ENCODE peak calls at places on chromosomes 4 and X, in nine cellular contexts. P is uterus; L is CD4-positive, alpha-beta T cell; E is tibial nerve; U is dorsolateral prefrontal cortex; A is sigmoid colon; N is testis; V is neuronal stem cell; H is body of pancreas. G is an unnamed sample.

GRCh38 chr4:108512615-108513505 is 107.5 kb upstream of the RPL34 start:
- DNase-seq in P (no peak), L (peak), E (no peak), U (no peak), A (no peak), N (peak), V (peak), H (peak), G (peak)

GRCh38 chr4:124334119-124334518 is 378.4 kb downstream of the ANKRD50 start:
- DNase-seq in P (no peak), L (no peak), E (no peak), U (no peak), A (no peak), N (peak), V (peak), H (peak), G (no peak)

GRCh38 chr4:85700362-85700761 is 225.4 kb downstream of the ARHGAP24 start:
- DNase-seq in P (no peak), L (no peak), E (no peak), U (no peak), A (no peak), N (no peak), V (no peak), H (no peak), G (no peak)

GRCh38 chr4:120658772-120659171 is 263.8 kb downstream of the PRDM5 start:
- DNase-seq in P (no peak), L (no peak), E (no peak), U (no peak), A (no peak), N (no peak), V (no peak), H (no peak), G (no peak)

GRCh38 chr4:182089326-182089725 is 153.9 kb upstream of the TENM3 start:
- DNase-seq in P (no peak), L (no peak), E (no peak), U (no peak), A (no peak), N (no peak), V (no peak), H (peak), G (no peak)

GRCh38 chr4:6076391-6076790 is 58.2 kb upstream of the C4orf50 start:
- DNase-seq in P (no peak), L (no peak), E (no peak), U (no peak), A (no peak), N (no peak), V (no peak), H (no peak), G (no peak)

GRCh38 chrX:130975947-130976346 is 72.9 kb upstream of the ENOX2 start:
- DNase-seq in P (no peak), L (no peak), E (no peak), U (no peak), A (no peak), N (peak), V (peak), H (peak), G (peak)

GRCh38 chrX:153357877-153358276 is 23.9 kb downstream of the ZNF275 start:
- DNase-seq in P (no peak), L (no peak), E (no peak), U (no peak), A (no peak), N (no peak), V (no peak), H (no peak), G (no peak)

DNA sequence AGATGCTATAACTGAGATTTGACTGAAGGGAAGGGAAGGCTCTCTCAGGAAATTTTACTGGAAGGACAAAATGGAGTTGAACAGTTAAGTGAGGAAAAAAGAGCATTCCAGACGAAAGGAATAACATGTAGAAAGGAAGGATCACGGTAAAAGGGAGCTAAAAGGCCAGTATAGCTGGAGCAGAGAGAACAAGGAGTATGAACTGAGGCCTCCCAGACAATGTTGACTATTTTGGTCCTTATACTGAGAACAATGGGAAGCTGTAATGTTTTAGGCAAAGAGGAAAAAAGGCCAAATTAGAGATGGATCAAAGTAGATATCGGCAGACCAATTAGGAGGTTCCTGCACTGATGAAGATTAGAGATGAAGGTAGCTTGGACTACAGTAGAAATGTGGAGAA is 26.8 kb upstream of the SCD5 start:
- DNase-seq in P (no peak), L (no peak), E (no peak), U (no peak), A (no peak), N (no peak), V (no peak), H (no peak), G (no peak)
- H3K27ac ChIP-seq in P (no peak), L (no peak), E (no peak), U (peak), A (no peak), N (no peak), V (no peak), H (no peak), G (no peak)

GRCh38 chr4:78618426-78618825 is 66.9 kb downstream of the ANXA3 start:
- DNase-seq in P (no peak), L (no peak), E (no peak), U (no peak), A (no peak), N (no peak), V (no peak), H (no peak), G (no peak)

GRCh38 chr4:78621395-78621794 is 69.8 kb downstream of the ANXA3 start:
- DNase-seq in P (no peak), L (no peak), E (no peak), U (no peak), A (no peak), N (peak), V (no peak), H (no peak), G (no peak)

GRCh38 chr4:78625073-78625472 is 73.5 kb downstream of the ANXA3 start:
- DNase-seq in P (no peak), L (no peak), E (no peak), U (no peak), A (no peak), N (no peak), V (no peak), H (no peak), G (no peak)

GRCh38 chr4:78624048-78624447 is 72.5 kb downstream of the ANXA3 start:
- DNase-seq in P (no peak), L (no peak), E (no peak), U (no peak), A (no peak), N (no peak), V (no peak), H (no peak), G (no peak)

GRCh38 chr4:78622253-78622979 is 70.8 kb downstream of the ANXA3 start:
- DNase-seq in P (no peak), L (no peak), E (no peak), U (no peak), A (no peak), N (no peak), V (no peak), H (no peak), G (no peak)
- H3K27ac ChIP-seq in P (no peak), L (no peak), E (no peak), U (no peak), A (no peak), N (no peak), V (no peak), H (no peak), G (no peak)

GRCh38 chr4:89300060-89300459 is 7.5 kb downstream of the GPRIN3 start:
- DNase-seq in P (no peak), L (no peak), E (no peak), U (no peak), A (no peak), N (no peak), V (no peak), H (no peak), G (no peak)
- H3K27ac ChIP-seq in P (no peak), L (peak), E (no peak), U (no peak), A (no peak), N (no peak), V (no peak), H (peak), G (peak)

DNA sequence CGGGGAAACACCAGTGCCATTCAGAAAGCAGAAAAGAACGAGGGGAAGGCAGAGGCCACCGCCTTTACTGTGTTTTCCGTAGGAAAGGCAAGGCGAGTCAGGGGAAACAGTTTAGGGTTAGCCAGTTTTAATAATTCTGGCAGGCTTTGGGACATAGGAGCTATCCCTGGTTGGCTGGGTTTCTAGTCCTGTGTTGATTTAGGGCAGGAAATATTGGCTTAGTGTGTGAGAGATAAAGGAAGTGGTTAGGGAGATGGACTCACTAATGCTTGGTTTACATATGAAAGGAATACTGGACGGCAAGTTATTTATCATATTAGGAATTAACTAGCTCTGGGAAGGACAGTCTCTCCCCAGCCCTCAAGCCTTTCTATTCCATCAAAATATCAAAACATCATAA is 53.1 kb downstream of the SYNPO2 start:
- DNase-seq in P (no peak), L (no peak), E (no peak), U (no peak), A (peak), N (no peak), V (no peak), H (no peak), G (no peak)
- H3K27ac ChIP-seq in P (peak), L (no peak), E (peak), U (no peak), A (peak), N (peak), V (no peak), H (no peak), G (no peak)

DNA sequence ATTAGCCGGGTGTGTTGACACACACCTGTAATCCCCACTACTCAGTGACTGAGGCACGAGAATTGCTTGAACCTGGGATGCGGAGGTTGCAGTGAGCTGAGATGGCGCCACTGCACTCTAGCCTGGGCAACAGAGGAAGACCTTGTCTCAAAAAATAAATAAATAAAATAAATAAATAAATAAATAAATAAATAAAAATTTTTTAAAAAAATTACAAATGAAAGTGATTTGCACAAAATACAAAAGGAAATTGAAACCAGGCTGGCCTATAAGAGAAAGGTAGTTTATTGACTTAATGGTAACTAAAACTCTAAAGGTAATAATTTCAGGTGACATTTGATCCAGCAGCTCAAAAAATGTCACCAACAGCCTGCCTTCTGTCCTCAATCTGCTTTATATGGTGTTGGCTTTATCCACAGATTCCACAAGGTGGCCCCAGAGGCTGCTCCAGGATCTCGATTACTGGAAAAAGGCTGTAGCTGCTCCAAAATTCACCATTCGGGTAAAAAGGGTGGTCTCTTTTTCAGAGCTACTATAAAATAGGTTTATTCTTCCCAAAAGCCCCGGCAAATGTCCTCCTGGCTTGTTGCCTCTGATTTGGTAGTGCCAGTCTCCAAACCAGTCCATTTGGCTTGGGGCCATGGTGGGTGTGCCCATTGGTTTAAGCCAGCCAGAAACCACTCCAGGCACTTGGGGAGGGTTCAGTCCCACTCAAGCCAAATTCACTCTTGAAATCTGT is 61.4 kb upstream of the TRIM2 start:
- DNase-seq in P (peak), L (peak), E (peak), U (peak), A (peak), N (peak), V (peak), H (peak), G (peak)
- H3K27ac ChIP-seq in P (no peak), L (no peak), E (no peak), U (peak), A (no peak), N (no peak), V (no peak), H (peak), G (no peak)

GRCh38 chr4:56026596-56026995 is 77.9 kb downstream of the CEP135 start:
- DNase-seq in P (no peak), L (no peak), E (no peak), U (no peak), A (no peak), N (no peak), V (no peak), H (no peak), G (no peak)
- H3K27ac ChIP-seq in P (no peak), L (no peak), E (no peak), U (no peak), A (no peak), N (no peak), V (no peak), H (no peak), G (no peak)

GRCh38 chrX:108225456-108225730 is 133.8 kb downstream of the ATG4A start:
- DNase-seq in P (no peak), L (no peak), E (no peak), U (no peak), A (no peak), N (no peak), V (no peak), H (no peak), G (no peak)
- H3K27ac ChIP-seq in P (peak), L (no peak), E (no peak), U (no peak), A (peak), N (no peak), V (no peak), H (no peak), G (no peak)

GRCh38 chr4:71587995-71588394 is 195.9 kb downstream of the GC start:
- DNase-seq in P (no peak), L (no peak), E (no peak), U (no peak), A (no peak), N (no peak), V (no peak), H (no peak), G (no peak)

GRCh38 chr4:71595576-71596108 is 188.2 kb downstream of the GC start:
- DNase-seq in P (no peak), L (no peak), E (no peak), U (no peak), A (no peak), N (no peak), V (no peak), H (no peak), G (no peak)

DNA sequence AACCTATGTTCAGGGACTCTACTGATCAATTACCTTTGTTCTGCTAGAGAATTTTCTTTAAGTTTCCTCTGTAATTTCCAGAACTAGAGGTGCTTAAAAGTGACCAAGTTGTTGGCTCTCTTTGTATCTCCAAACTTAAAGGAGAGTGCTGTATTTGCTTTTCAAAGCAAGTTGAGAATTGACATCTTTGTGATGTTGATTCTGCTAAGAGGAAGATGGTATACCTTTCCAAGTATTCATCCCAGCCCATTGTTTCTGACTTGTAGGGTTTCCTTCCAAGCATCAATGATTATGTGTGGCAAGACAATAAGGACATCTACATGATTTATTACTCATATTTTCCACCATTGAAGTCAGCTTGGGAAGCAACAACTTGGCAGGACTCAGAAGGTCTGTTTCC is 190.6 kb downstream of the GC start:
- DNase-seq in P (no peak), L (no peak), E (no peak), U (no peak), A (no peak), N (no peak), V (no peak), H (no peak), G (no peak)
- H3K27ac ChIP-seq in P (no peak), L (no peak), E (no peak), U (no peak), A (no peak), N (no peak), V (no peak), H (no peak), G (no peak)

GRCh38 chrX:134669378-134670098 is 11.3 kb upstream of the PLAC1 start:
- DNase-seq in P (peak), L (no peak), E (no peak), U (no peak), A (peak), N (no peak), V (no peak), H (peak), G (no peak)
- H3K27ac ChIP-seq in P (peak), L (no peak), E (no peak), U (no peak), A (no peak), N (no peak), V (no peak), H (no peak), G (no peak)

DNA sequence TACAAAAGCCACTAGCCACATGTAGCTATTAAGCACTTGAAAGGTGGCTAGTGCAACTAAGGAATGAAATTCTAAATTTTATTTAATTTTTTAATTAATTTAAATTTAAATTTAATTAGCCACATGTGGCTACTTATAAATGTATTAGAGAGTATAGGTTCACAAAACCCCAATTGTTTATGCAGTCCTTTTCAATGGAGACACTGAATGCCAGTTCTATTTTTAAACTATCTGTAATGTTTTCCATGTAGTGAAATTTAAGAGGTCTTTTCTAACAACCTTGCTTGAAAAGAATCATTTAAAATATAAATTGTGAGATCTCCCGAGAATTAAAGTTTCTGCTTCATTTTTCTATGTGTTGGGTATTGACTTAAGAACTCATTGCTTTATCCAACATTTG is 153.0 kb downstream of the REELD1 start:
- DNase-seq in P (no peak), L (no peak), E (no peak), U (no peak), A (no peak), N (no peak), V (no peak), H (no peak), G (no peak)
- H3K27ac ChIP-seq in P (no peak), L (no peak), E (no peak), U (no peak), A (no peak), N (no peak), V (no peak), H (no peak), G (no peak)

G was measured in CD4-positive, alpha-beta memory T cell.